ENCODE peak calls at places on chromosomes 1 and 21, in eight cellular contexts. I is stimulated activated CD8-positive, alpha-beta memory T cell treated with anti-CD3 and anti-CD28 coated beads, Interleukin-7, amount 100 ng/mL, for 48 hours; Z is activated naive CD8-positive, alpha-beta T cell treated with anti-CD3 and anti-CD28 coated beads, Interleukin-2, amount 50 U/mL, for 24 hours; O is ACHN; G is NCI-H1105; S is left colon; A is stimulated activated CD4-positive, alpha-beta T cell treated with anti-CD3 and anti-CD28 coated beads, Interleukin-1b, Interleukin-23, amount 100 ng/mL, for 4 hours; D is cerebellum. X is an unnamed sample.

GRCh38 chr1:205858141-205858961 is 8.4 kb upstream of the PM20D1 start:
- DNase-seq in I (no peak), Z (no peak), O (no peak), G (no peak), S (no peak), A (no peak), D (no peak), X (no peak)

GRCh38 chr1:150567341-150567716 is 12.1 kb downstream of the MCL1 start:
- DNase-seq in I (no peak), Z (peak; percentile 57), O (no peak), G (no peak), S (no peak), A (no peak), D (no peak), X (no peak)

GRCh38 chr1:209633335-209633997 is 18.8 kb downstream of the LAMB3 start:
- DNase-seq in I (no peak), Z (no peak), O (peak; percentile 57), G (no peak), S (no peak), A (no peak), D (no peak), X (no peak)

GRCh38 chr1:100164226-100164625 is 13.8 kb downstream of the LRRC39 start:
- DNase-seq in I (no peak), Z (no peak), O (no peak), G (no peak), S (no peak), A (no peak), D (no peak), X (no peak)

GRCh38 chr21:37982496-37983318 is 66.5 kb upstream of the KCNJ6 start:
- DNase-seq in I (no peak), Z (no peak), O (no peak), G (no peak), S (no peak), A (no peak), D (no peak), X (no peak)

GRCh38 chr1:37159102-37159501 is 124.8 kb upstream of the GRIK3 start:
- DNase-seq in I (no peak), Z (no peak), O (no peak), G (no peak), S (no peak), A (no peak), D (no peak), X (no peak)

GRCh38 chr1:91774520-91775203 is 111.3 kb downstream of the TGFBR3 start:
- DNase-seq in I (no peak), Z (no peak), O (no peak), G (no peak), S (no peak), A (no peak), D (no peak), X (no peak)

GRCh38 chr1:91673603-91674002 is 173.0 kb downstream of the CDC7 start:
- DNase-seq in I (no peak), Z (no peak), O (no peak), G (no peak), S (no peak), A (no peak), D (no peak), X (no peak)

GRCh38 chr1:21762022-21762404 is 20.9 kb downstream of the USP48 start:
- DNase-seq in I (no peak), Z (no peak), O (no peak), G (no peak), S (no peak), A (no peak), D (no peak), X (no peak)

GRCh38 chr1:25197982-25198681 is 34.2 kb downstream of the SYF2 start:
- DNase-seq in I (no peak), Z (no peak), O (no peak), G (no peak), S (peak; percentile 47), A (no peak), D (no peak), X (peak; percentile 82)

GRCh38 chr1:96538883-96539282 is 182.7 kb upstream of the PTBP2 start:
- DNase-seq in I (no peak), Z (no peak), O (no peak), G (no peak), S (no peak), A (no peak), D (no peak), X (peak; percentile 8)

GRCh38 chr1:149844650-149845255 is 54.6 kb upstream of the BOLA1 start:
- DNase-seq in I (no peak), Z (no peak), O (no peak), G (no peak), S (no peak), A (no peak), D (no peak), X (no peak)

GRCh38 chr1:150545486-150546032 is 3.6 kb upstream of the ADAMTSL4 start:
- DNase-seq in I (no peak), Z (no peak), O (no peak), G (no peak), S (no peak), A (no peak), D (no peak), X (no peak)

GRCh38 chr1:181190362-181191035 is 102.0 kb downstream of the IER5 start:
- DNase-seq in I (no peak), Z (no peak), O (no peak), G (no peak), S (no peak), A (no peak), D (peak; percentile 56), X (peak; percentile 37)

GRCh38 chr1:101221945-101222429 is 14.8 kb upstream of the S1PR1 start:
- DNase-seq in I (no peak), Z (no peak), O (no peak), G (no peak), S (no peak), A (no peak), D (no peak), X (no peak)

GRCh38 chr21:46159390-46159789 is 4.0 kb upstream of the FTCD start:
- DNase-seq in I (no peak), Z (no peak), O (no peak), G (no peak), S (no peak), A (no peak), D (no peak), X (no peak)

GRCh38 chr21:33157303-33157702 is 72.4 kb upstream of the IFNAR2 start:
- DNase-seq in I (no peak), Z (no peak), O (no peak), G (no peak), S (no peak), A (no peak), D (no peak), X (no peak)

GRCh38 chr21:25329227-25329626 is 278.1 kb downstream of the MRPL39 start:
- DNase-seq in I (no peak), Z (no peak), O (peak; percentile 21), G (no peak), S (no peak), A (no peak), D (no peak), X (no peak)

GRCh38 chr1:218823291-218823900 is 350.3 kb upstream of the LYPLAL1 start:
- DNase-seq in I (no peak), Z (no peak), O (peak; percentile 99), G (no peak), S (no peak), A (no peak), D (no peak), X (no peak)

GRCh38 chr1:36446261-36446660 is 4.0 kb downstream of the OSCP1 start:
- DNase-seq in I (no peak), Z (peak; percentile 23), O (no peak), G (no peak), S (no peak), A (no peak), D (no peak), X (peak; percentile 46)

GRCh38 chr1:81756872-81757271 is 43.9 kb upstream of the ADGRL2 start:
- DNase-seq in I (no peak), Z (no peak), O (no peak), G (no peak), S (no peak), A (no peak), D (no peak), X (no peak)

GRCh38 chr1:211370669-211371068 is 44.0 kb downstream of the TRAF5 start:
- DNase-seq in I (no peak), Z (no peak), O (no peak), G (no peak), S (no peak), A (no peak), D (no peak), X (no peak)

GRCh38 chr1:239944666-239945065 is 147.0 kb upstream of the FMN2 start:
- DNase-seq in I (no peak), Z (no peak), O (no peak), G (no peak), S (no peak), A (no peak), D (no peak), X (no peak)

GRCh38 chr1:2507744-2508155 is 18.6 kb downstream of the PANK4 start:
- DNase-seq in I (no peak), Z (no peak), O (no peak), G (no peak), S (no peak), A (no peak), D (no peak), X (no peak)

GRCh38 chr1:226945858-226946245 is 5.8 kb downstream of the COQ8A start:
- DNase-seq in I (no peak), Z (no peak), O (no peak), G (no peak), S (no peak), A (no peak), D (no peak), X (no peak)

X was measured in NCI-H1092 treated with DMSO at 0.1 percent for 48 hours.